ENCODE peak calls at places on chromosome 21, in eight cellular contexts. C, Z, E, U, G, R, Q and F are unnamed samples. For H3K4me1, the result is how much of the 10 kb centered on the place peaks cover.

GRCh38 chr21:41228492-41228891 is 60.5 kb downstream of the BACE2 start:
- DNase-seq in C (no peak), Z (no peak), E (no peak), U (no peak), G (no peak), R (no peak), Q (no peak), F (no peak)

GRCh38 chr21:33543505-33544129 is 779 bp downstream of the SON start:
- DNase-seq in C (no peak), Z (no peak), E (peak), U (no peak), G (peak), R (peak), Q (no peak), F (no peak)

GRCh38 chr21:16195896-16196443 is 466.2 kb downstream of the USP25 start:
- DNase-seq in C (peak), Z (peak), E (no peak), U (no peak), G (no peak), R (no peak), Q (no peak), F (peak)

GRCh38 chr21:14836950-14837349 is 227.8 kb downstream of the NRIP1 start:
- DNase-seq in C (peak), Z (no peak), E (no peak), U (peak), G (peak), R (peak), Q (no peak), F (peak)

GRCh38 chr21:23452384-23453083 is 2154.7 kb downstream of the MRPL39 start:
- DNase-seq in C (no peak), Z (peak), E (peak), U (no peak), G (peak), R (peak), Q (no peak), F (no peak)

GRCh38 chr21:20167059-20167458 is 831.1 kb upstream of the NCAM2 start:
- DNase-seq in C (no peak), Z (no peak), E (no peak), U (no peak), G (no peak), R (no peak), Q (no peak), F (no peak)

GRCh38 chr21:37915941-37916794 is at the start of gene KCNJ6:
- DNase-seq in C (peak), Z (no peak), E (peak), U (peak), G (peak), R (no peak), Q (no peak), F (peak)

GRCh38 chr21:32132409-32132808 is 146.4 kb downstream of the MIS18A start:
- DNase-seq in C (no peak), Z (no peak), E (no peak), U (no peak), G (no peak), R (no peak), Q (no peak), F (no peak)

GRCh38 chr21:23593582-23593981 is 2013.7 kb downstream of the MRPL39 start:
- DNase-seq in C (no peak), Z (no peak), E (no peak), U (no peak), G (no peak), R (no peak), Q (no peak), F (no peak)

GRCh38 chr21:42666023-42666747 is 12.8 kb downstream of the PDE9A start:
- DNase-seq in C (no peak), Z (no peak), E (no peak), U (no peak), G (peak), R (peak), Q (no peak), F (no peak)

GRCh38 chr21:33904041-33904440 is 11.6 kb downstream of the ATP5PO start:
- DNase-seq in C (no peak), Z (no peak), E (no peak), U (no peak), G (no peak), R (no peak), Q (no peak), F (no peak)

GRCh38 chr21:41746744-41747006 is 20.2 kb downstream of the RIPK4 start:
- DNase-seq in C (no peak), Z (no peak), E (no peak), U (no peak), G (no peak), R (no peak), Q (no peak), F (no peak)

GRCh38 chr21:31529406-31529805 is 130.1 kb upstream of the SOD1 start:
- DNase-seq in C (no peak), Z (no peak), E (no peak), U (no peak), G (peak), R (no peak), Q (no peak), F (no peak)

GRCh38 chr21:32007461-32007860 is 134.6 kb downstream of the HUNK start:
- DNase-seq in C (peak), Z (no peak), E (no peak), U (peak), G (peak), R (peak), Q (no peak), F (peak)

GRCh38 chr21:30561264-30561895 is at the start of gene KRTAP19-7:
- DNase-seq in C (no peak), Z (no peak), E (no peak), U (no peak), G (no peak), R (no peak), Q (no peak), F (no peak)

GRCh38 chr21:43792406-43792805 is 3.0 kb downstream of the RRP1 start:
- DNase-seq in C (no peak), Z (no peak), E (no peak), U (no peak), G (no peak), R (no peak), Q (no peak), F (no peak)

GRCh38 chr21:39265603-39266002 is 47.8 kb downstream of the BRWD1 start:
- DNase-seq in C (no peak), Z (no peak), E (no peak), U (no peak), G (no peak), R (no peak), Q (no peak), F (no peak)

GRCh38 chr21:42176864-42177263 is 42.1 kb upstream of the ABCG1 start:
- DNase-seq in C (no peak), Z (no peak), E (no peak), U (no peak), G (no peak), R (no peak), Q (no peak), F (no peak)

GRCh38 chr21:42534361-42534900 is 20.8 kb downstream of the SLC37A1 start:
- DNase-seq in C (no peak), Z (no peak), E (no peak), U (no peak), G (no peak), R (no peak), Q (no peak), F (no peak)

GRCh38 chr21:42495765-42496119 is 282 bp downstream of the RSPH1 start:
- DNase-seq in C (no peak), Z (no peak), E (no peak), U (peak), G (peak), R (peak), Q (no peak), F (no peak)

GRCh38 chr21:41373769-41374168 is 11.9 kb downstream of the MX2 start:
- DNase-seq in C (no peak), Z (no peak), E (no peak), U (no peak), G (no peak), R (no peak), Q (no peak), F (no peak)

GRCh38 chr21:14591882-14592281 is 45.8 kb upstream of the SAMSN1 start:
- DNase-seq in C (peak), Z (no peak), E (no peak), U (no peak), G (peak), R (peak), Q (no peak), F (no peak)

GRCh38 chr21:45041351-45041805 is 33.0 kb upstream of the ADARB1 start:
- DNase-seq in C (peak), Z (no peak), E (no peak), U (peak), G (peak), R (no peak), Q (no peak), F (peak)

GRCh38 chr21:45039309-45040113 is 34.9 kb upstream of the ADARB1 start:
- DNase-seq in C (no peak), Z (no peak), E (no peak), U (no peak), G (no peak), R (no peak), Q (no peak), F (no peak)

GRCh38 chr21:45041984-45042663 is 32.3 kb upstream of the ADARB1 start:
- DNase-seq in C (no peak), Z (no peak), E (no peak), U (no peak), G (no peak), R (no peak), Q (no peak), F (no peak)

GRCh38 chr21:45040114-45040715 is 34.2 kb upstream of the ADARB1 start:
- DNase-seq in C (no peak), Z (no peak), E (no peak), U (no peak), G (no peak), R (no peak), Q (no peak), F (no peak)

GRCh38 chr21:45040739-45041138 is 33.6 kb upstream of the ADARB1 start:
- DNase-seq in C (no peak), Z (no peak), E (no peak), U (no peak), G (no peak), R (no peak), Q (no peak), F (no peak)
- H2AFZ ChIP-seq in C (no peak), Z (no peak), E (no peak), U (peak), G (no peak), R (no peak), Q (no peak), F (no peak)

GRCh38 chr21:45310446-45310845 is 22.8 kb upstream of the POFUT2 start:
- DNase-seq in C (no peak), Z (no peak), E (no peak), U (no peak), G (no peak), R (no peak), Q (no peak), F (no peak)

GRCh38 chr21:45309541-45310381 is 22.1 kb upstream of the POFUT2 start:
- DNase-seq in C (no peak), Z (no peak), E (no peak), U (no peak), G (no peak), R (no peak), Q (no peak), F (no peak)

GRCh38 chr21:45308211-45309068 is 20.7 kb upstream of the POFUT2 start:
- DNase-seq in C (peak), Z (no peak), E (no peak), U (peak), G (no peak), R (no peak), Q (peak), F (peak)

GRCh38 chr21:45306832-45307571 is 19.3 kb upstream of the POFUT2 start:
- DNase-seq in C (peak), Z (no peak), E (peak), U (peak), G (no peak), R (no peak), Q (peak), F (peak)

GRCh38 chr21:45309069-45309521 is 21.4 kb upstream of the POFUT2 start:
- DNase-seq in C (peak), Z (peak), E (peak), U (peak), G (peak), R (peak), Q (peak), F (no peak)
- H3K4me1 ChIP-seq in C (under half), Z (under half), E (under half), U (under half), G (under half), R (under half), Q (under half), F (under half)

GRCh38 chr21:17731554-17731953 is 87.6 kb downstream of the C21orf91 start:
- DNase-seq in C (no peak), Z (no peak), E (no peak), U (no peak), G (no peak), R (no peak), Q (no peak), F (no peak)
- H2AFZ ChIP-seq in C (no peak), Z (no peak), E (no peak), U (no peak), G (no peak), R (no peak), Q (no peak), F (no peak)

GRCh38 chr21:29157084-29157483 is 26.6 kb downstream of the MAP3K7CL start:
- DNase-seq in C (no peak), Z (no peak), E (no peak), U (no peak), G (no peak), R (no peak), Q (no peak), F (no peak)
- H3K4me1 ChIP-seq in C (under half), Z (under half), E (under half), U (under half), G (under half), R (under half), Q (under half), F (under half)

DNA sequence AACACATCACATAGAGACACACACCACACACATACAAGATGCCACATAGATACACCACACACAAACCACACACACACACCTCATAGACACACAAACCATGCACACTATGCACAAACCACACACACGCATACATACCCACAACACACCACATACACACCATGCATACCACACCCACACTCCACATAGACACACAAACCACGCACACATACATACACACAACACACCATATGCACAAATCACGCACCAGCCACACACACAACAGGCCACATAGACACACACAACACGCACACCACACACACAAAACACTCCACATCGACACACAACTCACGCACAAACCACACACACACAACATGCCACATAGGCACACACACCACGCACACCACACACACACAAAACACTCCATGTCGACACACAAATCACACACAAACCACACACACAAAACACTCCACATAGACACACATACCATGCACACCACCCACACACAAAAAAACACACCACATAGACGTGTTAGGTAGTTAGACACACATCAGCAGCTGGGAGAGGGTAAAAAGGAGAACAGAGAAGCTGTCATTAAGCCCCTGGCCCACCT is 49.5 kb upstream of the SLC19A1 start:
- DNase-seq in C (no peak), Z (no peak), E (no peak), U (no peak), G (no peak), R (no peak), Q (no peak), F (no peak)
- H2AFZ ChIP-seq in C (no peak), Z (peak), E (no peak), U (peak), G (no peak), R (no peak), Q (no peak), F (peak)

GRCh38 chr21:35345954-35346353 is 296.9 kb upstream of the RUNX1 start:
- DNase-seq in C (no peak), Z (no peak), E (no peak), U (no peak), G (no peak), R (no peak), Q (no peak), F (no peak)
- H3K4me1 ChIP-seq in C (under half), Z (under half), E (under half), U (under half), G (under half), R (under half), Q (under half), F (under half)

GRCh38 chr21:17925900-17926299 is 106.7 kb upstream of the C21orf91 start:
- DNase-seq in C (peak), Z (peak), E (peak), U (peak), G (peak), R (peak), Q (peak), F (no peak)

GRCh38 chr21:17930102-17930501 is 110.9 kb upstream of the C21orf91 start:
- DNase-seq in C (no peak), Z (no peak), E (peak), U (no peak), G (peak), R (no peak), Q (no peak), F (no peak)

GRCh38 chr21:17925000-17925610 is 105.9 kb upstream of the C21orf91 start:
- DNase-seq in C (peak), Z (peak), E (peak), U (peak), G (peak), R (peak), Q (peak), F (peak)

GRCh38 chr21:17929514-17929913 is 110.4 kb upstream of the C21orf91 start:
- DNase-seq in C (no peak), Z (no peak), E (peak), U (no peak), G (peak), R (no peak), Q (no peak), F (no peak)

DNA sequence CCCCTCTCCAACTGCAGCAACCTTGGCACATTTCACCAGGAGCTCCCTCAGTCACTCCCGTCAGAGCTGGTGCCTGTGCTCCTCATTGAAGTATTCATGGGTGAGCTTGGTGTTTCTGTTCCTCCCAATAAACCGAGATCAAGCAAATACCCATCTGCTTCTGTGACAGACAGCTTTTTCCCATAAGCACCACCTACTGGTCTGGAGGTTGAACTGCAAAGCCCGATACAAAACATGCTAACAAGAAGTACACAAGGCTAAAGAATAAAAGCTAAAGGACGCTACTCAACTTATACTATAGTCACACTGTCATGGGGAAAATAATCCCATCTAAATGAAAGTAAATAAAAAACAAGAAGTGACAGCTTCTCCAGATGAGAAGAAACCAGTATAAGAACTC is 111.9 kb upstream of the C21orf91 start:
- DNase-seq in C (no peak), Z (peak), E (no peak), U (no peak), G (peak), R (peak), Q (peak), F (no peak)
- H2AFZ ChIP-seq in C (no peak), Z (peak), E (no peak), U (no peak), G (no peak), R (no peak), Q (no peak), F (no peak)